ENCODE peak calls at places on chromosomes 6 and 20, in six cellular contexts. F is lower lobe of right lung, A is GM12878, D is thoracic aorta, W is A549, B is mucosa of descending colon. L is an unnamed sample. For H3K4me1, the result is how much of the 10 kb centered on the place peaks cover.

GRCh38 chr6:145789443-145789842 is 25.2 kb downstream of the FBXO30 start:
- DNase-seq in B (no peak), A (no peak), F (no peak), W (no peak), D (no peak), L (no peak)

GRCh38 chr20:7695622-7696021 is 244.6 kb downstream of the HAO1 start:
- DNase-seq in F (no peak), B (no peak), D (no peak), A (no peak), W (no peak), L (no peak)

GRCh38 chr20:50344232-50345071 is 153.8 kb downstream of the CEBPB start:
- DNase-seq in D (no peak), A (no peak), B (no peak), F (no peak), W (no peak), L (no peak)

GRCh38 chr6:37502703-37503485 is 3.2 kb upstream of the CCDC167 start:
- DNase-seq in F (peak), A (no peak), W (no peak), B (no peak), D (no peak), L (no peak)

GRCh38 chr6:24426729-24427446 is 24.2 kb downstream of the MRS2 start:
- DNase-seq in A (no peak), D (no peak), W (no peak), B (no peak), F (no peak), L (no peak)

GRCh38 chr6:137006056-137006455 is 38.7 kb downstream of the IL20RA start:
- DNase-seq in W (no peak), A (no peak), F (no peak), B (no peak), D (no peak), L (no peak)

GRCh38 chr6:21808045-21808470 is 214.5 kb downstream of the SOX4 start:
- DNase-seq in B (no peak), F (no peak), W (no peak), A (no peak), D (peak), L (no peak)

GRCh38 chr6:124870611-124871201 is 91.5 kb upstream of the RNF217 start:
- DNase-seq in W (no peak), D (no peak), F (no peak), B (no peak), A (no peak), L (no peak)

GRCh38 chr6:166408936-166409755 is 26.4 kb upstream of the MPC1 start:
- DNase-seq in W (no peak), A (no peak), F (no peak), D (no peak), B (no peak), L (no peak)

GRCh38 chr6:97049254-97050004 is 124.9 kb downstream of the KLHL32 start:
- DNase-seq in W (no peak), B (no peak), D (no peak), F (no peak), A (peak), L (no peak)

GRCh38 chr20:10115021-10115420 is 80.2 kb downstream of the ANKEF1 start:
- DNase-seq in W (no peak), B (no peak), D (no peak), A (no peak), F (no peak), L (no peak)

GRCh38 chr20:49171928-49172327 is 16.2 kb downstream of the STAU1 start:
- DNase-seq in A (no peak), D (no peak), F (no peak), B (no peak), W (no peak), L (no peak)

GRCh38 chr20:21607971-21608735 is 94.3 kb upstream of the NKX2-2 start:
- DNase-seq in A (no peak), D (no peak), F (peak), B (peak), W (no peak), L (no peak)

GRCh38 chr20:14963262-14963663 is 625.9 kb upstream of the FLRT3 start:
- DNase-seq in A (no peak), D (no peak), B (no peak), F (no peak), W (peak), L (no peak)

GRCh38 chr20:38199506-38200390 is 34.7 kb upstream of the TGM2 start:
- DNase-seq in D (no peak), A (no peak), F (no peak), W (no peak), B (no peak), L (no peak)

GRCh38 chr6:9272671-9273070 is 837.3 kb upstream of the SLC35B3 start:
- DNase-seq in W (no peak), B (no peak), F (no peak), A (no peak), D (no peak), L (no peak)

GRCh38 chr6:37830225-37830624 is 10.7 kb downstream of the ZFAND3 start:
- DNase-seq in B (no peak), W (no peak), A (no peak), D (no peak), F (no peak), L (no peak)

GRCh38 chr20:24991897-24992419 is 593 bp downstream of the APMAP start:
- DNase-seq in A (no peak), F (peak), D (no peak), W (peak), B (peak), L (no peak)
- H3K4me1 ChIP-seq in A (under half), F (under half), D (under half), W (under half), B (under half), L (under half)

DNA sequence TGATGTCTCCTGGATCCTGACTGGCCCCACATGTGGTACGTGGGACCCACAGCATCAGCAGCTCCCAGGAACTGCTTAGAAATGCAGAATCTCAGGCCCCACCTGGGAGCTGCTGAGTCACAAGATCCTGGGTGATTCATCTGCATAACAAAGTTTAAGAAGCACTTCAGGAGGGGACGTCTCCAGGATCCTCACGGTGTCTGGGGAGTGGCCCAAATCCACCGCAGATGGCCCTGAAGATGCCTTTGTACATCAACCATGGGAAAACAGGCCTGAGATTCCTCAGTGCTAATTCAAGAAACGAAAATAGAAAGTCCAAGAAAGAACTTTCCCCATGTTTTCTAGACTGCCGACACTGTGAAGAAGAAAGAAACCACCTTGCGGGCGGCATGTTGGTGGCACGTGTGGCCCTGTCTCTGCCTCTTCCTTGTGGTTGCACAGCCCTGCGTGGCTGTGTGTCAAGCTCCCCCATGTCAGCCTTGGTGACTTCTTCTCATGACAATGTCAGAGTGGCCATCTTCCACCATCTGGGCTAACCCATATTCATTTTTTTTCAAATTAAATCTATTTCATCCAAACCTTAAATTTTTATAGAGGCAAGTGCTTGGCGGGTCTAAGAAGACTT is 26.1 kb downstream of the RRBP1 start:
- DNase-seq in F (no peak), A (peak), D (no peak), W (no peak), B (no peak), L (no peak)
- H3K4me1 ChIP-seq in F (under half), A (under half), D (half or more), W (under half), B (under half), L (under half)

DNA sequence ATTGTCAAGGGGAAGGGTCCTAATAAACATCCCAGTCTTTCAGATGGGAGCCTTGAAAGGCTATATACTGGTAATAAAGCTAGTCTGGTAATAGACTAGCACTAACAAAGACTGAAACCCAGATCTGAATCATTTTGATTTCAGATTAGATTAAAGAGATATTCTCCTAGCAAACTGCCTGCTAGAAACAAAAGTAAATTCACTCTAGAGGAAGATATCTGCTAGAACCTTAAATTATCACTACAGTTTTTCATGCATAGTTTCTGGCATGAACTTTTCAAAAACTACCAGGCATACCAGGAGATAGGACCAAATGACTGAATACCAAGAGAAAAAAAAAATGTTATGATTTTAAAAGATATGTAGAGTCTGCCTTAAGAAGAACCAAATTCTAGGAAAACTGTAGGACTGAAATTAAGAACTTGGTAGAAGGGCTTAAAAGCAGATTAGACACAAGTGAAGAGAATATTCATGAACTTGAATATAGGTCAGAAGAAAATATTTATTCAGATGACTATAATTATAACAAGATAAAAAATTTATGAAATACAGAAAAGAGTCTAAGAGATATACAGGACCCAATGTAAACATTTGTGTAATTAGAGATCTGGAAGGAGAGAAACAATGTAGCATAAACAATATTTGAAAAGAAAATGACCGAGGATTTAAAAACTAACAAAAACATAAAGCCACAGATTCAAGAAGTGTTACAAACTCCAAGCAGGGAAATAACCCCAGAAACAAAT is 141.6 kb downstream of the FOXO3 start:
- DNase-seq in W (no peak), D (no peak), A (no peak), B (no peak), F (no peak), L (no peak)
- H3K4me1 ChIP-seq in W (under half), D (half or more), A (under half), B (under half), F (under half), L (under half)

DNA sequence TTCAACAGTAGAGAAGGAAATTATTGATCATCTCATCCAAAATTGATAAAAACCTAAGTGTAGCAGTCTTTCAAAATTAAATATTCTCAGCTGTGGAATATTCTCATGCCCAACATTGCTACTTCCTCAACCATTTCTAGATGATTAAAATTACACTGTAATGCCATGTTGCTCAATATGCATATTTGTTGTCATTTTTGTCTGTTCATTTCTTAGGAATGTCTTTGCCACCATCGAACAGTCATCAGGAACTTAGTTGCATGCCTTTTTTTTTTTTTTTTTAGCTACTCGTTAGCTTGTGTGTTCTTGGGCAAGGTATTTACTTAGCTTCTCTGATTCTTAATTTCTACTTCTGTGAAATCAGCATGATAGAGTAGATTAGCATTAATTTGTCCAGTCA is 188.6 kb downstream of the DTNBP1 start:
- DNase-seq in W (no peak), D (no peak), A (no peak), B (no peak), F (no peak), L (no peak)
- H3K4me1 ChIP-seq in W (under half), D (half or more), A (under half), B (under half), F (under half), L (half or more)

GRCh38 chr6:81812416-81812815 is 59.9 kb upstream of the TENT5A start:
- DNase-seq in W (no peak), B (no peak), F (no peak), D (no peak), A (no peak), L (no peak)

GRCh38 chr6:81819767-81820166 is 67.3 kb upstream of the TENT5A start:
- DNase-seq in F (no peak), D (no peak), B (no peak), A (no peak), W (no peak), L (no peak)

GRCh38 chr6:81816387-81816786 is 63.9 kb upstream of the TENT5A start:
- DNase-seq in A (no peak), F (no peak), D (no peak), W (no peak), B (no peak), L (no peak)

GRCh38 chr6:81818778-81819491 is 66.5 kb upstream of the TENT5A start:
- DNase-seq in A (peak), B (no peak), W (no peak), F (no peak), D (no peak), L (no peak)

DNA sequence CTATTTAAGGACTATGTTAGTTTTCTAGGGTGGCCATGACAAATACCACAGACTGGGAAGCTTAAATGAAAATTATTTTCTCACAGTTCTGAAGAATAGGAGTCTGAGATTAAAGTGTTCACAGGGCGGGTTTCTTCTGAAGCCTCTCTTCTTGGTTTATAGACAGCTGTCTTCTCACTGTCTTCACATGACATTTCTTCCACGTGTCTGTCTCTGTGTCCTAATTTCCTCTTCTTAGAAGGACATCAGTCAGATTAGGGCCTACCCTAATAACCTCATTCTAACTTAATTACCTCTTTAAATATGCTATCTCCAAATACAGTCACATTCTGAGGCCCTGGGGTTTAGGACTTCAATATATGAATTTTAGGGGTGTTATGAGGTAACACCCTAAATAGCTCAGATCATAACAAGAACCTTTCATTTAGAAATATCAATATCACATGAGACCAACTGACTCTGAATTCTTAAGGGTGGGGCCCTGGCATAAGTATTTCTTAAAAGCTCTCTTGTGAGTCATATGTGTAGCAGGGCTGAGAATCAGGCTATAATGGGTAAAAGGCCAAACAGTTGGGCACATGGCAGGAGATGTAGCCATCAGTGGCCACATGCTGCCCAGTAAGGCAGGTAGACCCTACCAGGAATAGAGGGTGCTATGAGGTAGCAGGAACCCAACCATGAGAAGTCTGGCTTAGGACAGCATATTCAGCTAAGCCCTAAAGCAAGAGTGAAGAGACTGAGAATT is 62.1 kb upstream of the TENT5A start:
- DNase-seq in F (no peak), A (no peak), D (no peak), B (no peak), W (no peak), L (no peak)
- H3K4me1 ChIP-seq in F (under half), A (under half), D (under half), B (under half), W (under half), L (under half)

GRCh38 chr6:148110925-148111324 is 231.7 kb upstream of the SASH1 start:
- DNase-seq in A (no peak), B (no peak), D (no peak), F (no peak), W (no peak), L (no peak)

GRCh38 chr6:148105695-148106094 is 236.9 kb upstream of the SASH1 start:
- DNase-seq in D (no peak), A (no peak), W (no peak), F (no peak), B (no peak), L (no peak)

GRCh38 chr6:148104131-148104530 is 238.5 kb upstream of the SASH1 start:
- DNase-seq in W (no peak), B (no peak), F (no peak), D (no peak), A (no peak), L (no peak)

GRCh38 chr6:148109732-148110131 is 232.9 kb upstream of the SASH1 start:
- DNase-seq in A (no peak), B (no peak), F (peak), D (no peak), W (no peak), L (no peak)

DNA sequence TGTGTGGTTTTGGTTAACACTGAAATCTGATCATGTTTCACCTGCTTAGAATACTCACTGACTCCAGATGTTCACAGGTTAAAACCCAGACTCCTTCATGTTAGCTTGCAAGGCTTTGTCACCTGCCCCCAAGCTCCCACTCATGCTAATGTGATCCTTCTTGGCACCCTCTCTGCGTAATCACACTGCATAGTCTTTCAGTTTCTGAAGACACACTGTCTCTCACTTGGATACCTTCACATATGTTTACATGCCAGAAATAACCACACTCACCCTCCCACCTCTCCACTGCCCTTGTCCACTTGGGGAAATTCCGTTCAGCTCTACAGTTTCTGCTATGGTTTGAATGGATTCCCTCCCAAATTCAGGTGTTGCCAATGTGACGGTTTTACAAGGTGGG is 234.7 kb upstream of the SASH1 start:
- DNase-seq in A (no peak), D (no peak), W (no peak), F (no peak), B (no peak), L (no peak)
- H3K4me1 ChIP-seq in A (under half), D (under half), W (under half), F (under half), B (under half), L (under half)

DNA sequence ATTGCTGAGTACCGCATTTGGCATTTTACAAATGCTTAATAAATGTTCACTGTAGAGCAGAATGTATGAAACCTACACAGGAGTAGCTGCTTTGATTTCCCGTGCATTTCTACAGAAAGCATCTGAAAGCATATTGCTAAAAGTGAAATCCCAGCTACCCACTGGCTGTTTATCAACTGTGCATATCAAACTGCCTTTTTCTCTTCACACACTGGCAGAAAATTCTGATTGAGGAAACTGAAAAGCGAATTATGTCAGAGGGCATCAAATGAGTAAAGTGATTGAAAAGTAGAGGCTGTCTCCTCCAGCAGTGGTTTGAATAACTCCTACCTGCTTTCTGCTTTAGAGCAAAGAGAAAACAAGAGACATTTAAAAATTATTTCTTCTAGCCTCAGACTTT is 28.0 kb downstream of the STX11 start:
- DNase-seq in F (no peak), B (no peak), W (no peak), A (no peak), D (no peak), L (no peak)
- H3K4me1 ChIP-seq in F (under half), B (under half), W (under half), A (under half), D (under half), L (under half)

L was measured in heart right ventricle.